ENCODE peak calls at places on chromosomes 6 and 20, in nine cellular contexts. One of them, this sample, is unnamed.

GRCh38 chr20:24382330-24382729 is 87.1 kb upstream of the SYNDIG1 start:
- DNase-seq in lower lobe of right lung: no peak
- DNase-seq in A673: no peak
- DNase-seq in mucosa of descending colon: peak; percentile 32
- DNase-seq in IMR-90: no peak
- DNase-seq in keratinocyte: no peak
- DNase-seq in hepatocyte: no peak
- DNase-seq in stomach: no peak
- DNase-seq in CD8-positive, alpha-beta T cell: no peak
- DNase-seq in this sample: no peak

GRCh38 chr6:7899889-7900213 is 10.7 kb downstream of the TXNDC5 start:
- DNase-seq in lower lobe of right lung: no peak
- DNase-seq in A673: no peak
- DNase-seq in mucosa of descending colon: no peak
- DNase-seq in IMR-90: no peak
- DNase-seq in keratinocyte: no peak
- DNase-seq in hepatocyte: no peak
- DNase-seq in stomach: no peak
- DNase-seq in CD8-positive, alpha-beta T cell: no peak
- DNase-seq in this sample: no peak

GRCh38 chr6:84748331-84748730 is 16.1 kb downstream of the TBX18 start:
- DNase-seq in lower lobe of right lung: no peak
- DNase-seq in A673: no peak
- DNase-seq in mucosa of descending colon: no peak
- DNase-seq in IMR-90: no peak
- DNase-seq in keratinocyte: no peak
- DNase-seq in hepatocyte: no peak
- DNase-seq in stomach: no peak
- DNase-seq in CD8-positive, alpha-beta T cell: no peak
- DNase-seq in this sample: no peak

GRCh38 chr6:41625442-41625841 is 12.8 kb upstream of the MDFI start:
- DNase-seq in lower lobe of right lung: peak; percentile 48
- DNase-seq in A673: no peak
- DNase-seq in mucosa of descending colon: peak; percentile 52
- DNase-seq in IMR-90: no peak
- DNase-seq in keratinocyte: peak; percentile 85
- DNase-seq in hepatocyte: no peak
- DNase-seq in stomach: no peak
- DNase-seq in CD8-positive, alpha-beta T cell: no peak
- DNase-seq in this sample: no peak

GRCh38 chr20:6502219-6502618 is 265.3 kb upstream of the BMP2 start:
- DNase-seq in lower lobe of right lung: no peak
- DNase-seq in A673: no peak
- DNase-seq in mucosa of descending colon: no peak
- DNase-seq in IMR-90: no peak
- DNase-seq in keratinocyte: no peak
- DNase-seq in hepatocyte: no peak
- DNase-seq in stomach: no peak
- DNase-seq in CD8-positive, alpha-beta T cell: no peak
- DNase-seq in this sample: no peak

GRCh38 chr6:16872543-16873230 is 111.4 kb upstream of the ATXN1 start:
- DNase-seq in lower lobe of right lung: no peak
- DNase-seq in A673: no peak
- DNase-seq in mucosa of descending colon: no peak
- DNase-seq in IMR-90: no peak
- DNase-seq in keratinocyte: no peak
- DNase-seq in hepatocyte: no peak
- DNase-seq in stomach: no peak
- DNase-seq in CD8-positive, alpha-beta T cell: no peak
- DNase-seq in this sample: no peak

GRCh38 chr6:43733471-43734293 is 36.3 kb upstream of the VEGFA start:
- DNase-seq in lower lobe of right lung: no peak
- DNase-seq in A673: no peak
- DNase-seq in mucosa of descending colon: no peak
- DNase-seq in IMR-90: no peak
- DNase-seq in keratinocyte: peak; percentile 95
- DNase-seq in hepatocyte: no peak
- DNase-seq in stomach: peak; percentile 10
- DNase-seq in CD8-positive, alpha-beta T cell: peak; percentile 63
- DNase-seq in this sample: no peak

GRCh38 chr20:62998449-62998848 is 8.3 kb downstream of the BHLHE23 start:
- DNase-seq in lower lobe of right lung: no peak
- DNase-seq in A673: no peak
- DNase-seq in mucosa of descending colon: no peak
- DNase-seq in IMR-90: no peak
- DNase-seq in keratinocyte: no peak
- DNase-seq in hepatocyte: no peak
- DNase-seq in stomach: no peak
- DNase-seq in CD8-positive, alpha-beta T cell: no peak
- DNase-seq in this sample: no peak

GRCh38 chr6:158776737-158777136 is 42.4 kb downstream of the EZR start:
- DNase-seq in lower lobe of right lung: no peak
- DNase-seq in A673: no peak
- DNase-seq in mucosa of descending colon: peak; percentile 6
- DNase-seq in IMR-90: no peak
- DNase-seq in keratinocyte: no peak
- DNase-seq in hepatocyte: no peak
- DNase-seq in stomach: no peak
- DNase-seq in CD8-positive, alpha-beta T cell: no peak
- DNase-seq in this sample: no peak

GRCh38 chr6:116561377-116562018 is 7.9 kb downstream of the CALHM4 start:
- DNase-seq in lower lobe of right lung: peak; percentile 70
- DNase-seq in A673: peak; percentile 78
- DNase-seq in mucosa of descending colon: peak; percentile 75
- DNase-seq in IMR-90: peak; percentile 75
- DNase-seq in keratinocyte: no peak
- DNase-seq in hepatocyte: peak; percentile 81
- DNase-seq in stomach: peak; percentile 78
- DNase-seq in CD8-positive, alpha-beta T cell: peak; percentile 75
- DNase-seq in this sample: peak; percentile 70

GRCh38 chr6:25448965-25449538 is 169.9 kb downstream of the CARMIL1 start:
- DNase-seq in lower lobe of right lung: no peak
- DNase-seq in A673: no peak
- DNase-seq in mucosa of descending colon: no peak
- DNase-seq in IMR-90: no peak
- DNase-seq in keratinocyte: peak; percentile 85
- DNase-seq in hepatocyte: no peak
- DNase-seq in stomach: no peak
- DNase-seq in CD8-positive, alpha-beta T cell: no peak
- DNase-seq in this sample: no peak

GRCh38 chr6:53005667-53006250 is 10.7 kb upstream of the GSTA4 start:
- DNase-seq in lower lobe of right lung: no peak
- DNase-seq in A673: no peak
- DNase-seq in mucosa of descending colon: no peak
- DNase-seq in IMR-90: no peak
- DNase-seq in keratinocyte: no peak
- DNase-seq in hepatocyte: no peak
- DNase-seq in stomach: no peak
- DNase-seq in CD8-positive, alpha-beta T cell: no peak
- DNase-seq in this sample: no peak

GRCh38 chr20:62736026-62736406 is 27.4 kb downstream of the NTSR1 start:
- DNase-seq in lower lobe of right lung: peak; percentile 16
- DNase-seq in A673: no peak
- DNase-seq in mucosa of descending colon: no peak
- DNase-seq in IMR-90: no peak
- DNase-seq in keratinocyte: no peak
- DNase-seq in hepatocyte: no peak
- DNase-seq in stomach: no peak
- DNase-seq in CD8-positive, alpha-beta T cell: no peak
- DNase-seq in this sample: no peak

GRCh38 chr6:2791124-2792050 is 26.2 kb downstream of the WRNIP1 start:
- DNase-seq in lower lobe of right lung: peak; percentile 69
- DNase-seq in A673: peak; percentile 78
- DNase-seq in mucosa of descending colon: peak; percentile 61
- DNase-seq in IMR-90: peak; percentile 97
- DNase-seq in keratinocyte: peak; percentile 44
- DNase-seq in hepatocyte: peak; percentile 86
- DNase-seq in stomach: peak; percentile 76
- DNase-seq in CD8-positive, alpha-beta T cell: no peak
- DNase-seq in this sample: peak; percentile 67

GRCh38 chr20:15619816-15620215 is 953.4 kb downstream of the KIF16B start:
- DNase-seq in lower lobe of right lung: no peak
- DNase-seq in A673: no peak
- DNase-seq in mucosa of descending colon: no peak
- DNase-seq in IMR-90: no peak
- DNase-seq in keratinocyte: peak; percentile 4
- DNase-seq in hepatocyte: no peak
- DNase-seq in stomach: no peak
- DNase-seq in CD8-positive, alpha-beta T cell: no peak
- DNase-seq in this sample: no peak

GRCh38 chr20:23059831-23060230 is 10.4 kb upstream of the THBD start:
- DNase-seq in lower lobe of right lung: no peak
- DNase-seq in A673: no peak
- DNase-seq in mucosa of descending colon: no peak
- DNase-seq in IMR-90: no peak
- DNase-seq in keratinocyte: no peak
- DNase-seq in hepatocyte: no peak
- DNase-seq in stomach: no peak
- DNase-seq in CD8-positive, alpha-beta T cell: no peak
- DNase-seq in this sample: no peak

GRCh38 chr20:58855506-58856314 is 3.2 kb downstream of the GNAS start:
- DNase-seq in lower lobe of right lung: no peak
- DNase-seq in A673: no peak
- DNase-seq in mucosa of descending colon: no peak
- DNase-seq in IMR-90: no peak
- DNase-seq in keratinocyte: no peak
- DNase-seq in hepatocyte: no peak
- DNase-seq in stomach: no peak
- DNase-seq in CD8-positive, alpha-beta T cell: no peak
- DNase-seq in this sample: peak; percentile 81

DNA sequence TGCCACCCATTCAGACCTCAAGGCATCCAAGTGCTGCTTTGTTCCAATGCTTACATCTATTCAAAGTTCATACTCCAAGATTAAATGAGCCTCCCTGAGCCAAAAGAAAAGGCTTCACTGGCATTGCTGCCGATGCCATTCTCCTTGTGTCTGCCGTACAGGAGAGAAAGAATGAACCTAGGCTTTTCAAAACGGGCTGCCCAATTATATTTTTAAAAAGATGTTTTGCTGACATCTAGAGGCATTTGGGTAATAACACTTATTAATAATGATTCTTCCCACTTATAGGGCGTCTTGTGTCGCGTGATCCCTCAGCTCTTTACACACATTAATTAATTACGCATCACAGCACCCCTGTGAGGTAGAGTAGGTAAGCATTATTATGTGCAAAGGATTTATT is 545.6 kb downstream of the PKHD1 start:
- DNase-seq in lower lobe of right lung: no peak
- DNase-seq in A673: peak; percentile 58
- DNase-seq in mucosa of descending colon: no peak
- DNase-seq in IMR-90: no peak
- DNase-seq in keratinocyte: no peak
- DNase-seq in hepatocyte: peak; percentile 17
- DNase-seq in stomach: no peak
- DNase-seq in CD8-positive, alpha-beta T cell: no peak
- DNase-seq in this sample: no peak
- TF ChIP-seq CTCF in lower lobe of right lung: no peak
- TF ChIP-seq CTCF in A673: peak; percentile 32
- TF ChIP-seq CTCF in mucosa of descending colon: no peak
- TF ChIP-seq CTCF in IMR-90: no peak
- TF ChIP-seq CTCF in keratinocyte: no peak
- TF ChIP-seq CTCF in hepatocyte: peak; percentile 43
- TF ChIP-seq CTCF in stomach: no peak
- TF ChIP-seq CTCF in CD8-positive, alpha-beta T cell: no peak
- TF ChIP-seq CTCF in this sample: no peak

GRCh38 chr6:82249381-82250253 is 2.1 kb upstream of the IBTK start:
- DNase-seq in lower lobe of right lung: no peak
- DNase-seq in A673: no peak
- DNase-seq in mucosa of descending colon: no peak
- DNase-seq in IMR-90: no peak
- DNase-seq in keratinocyte: no peak
- DNase-seq in hepatocyte: no peak
- DNase-seq in stomach: no peak
- DNase-seq in CD8-positive, alpha-beta T cell: no peak
- DNase-seq in this sample: no peak

GRCh38 chr6:82246802-82247633 is 526 bp downstream of the IBTK start:
- DNase-seq in lower lobe of right lung: peak; percentile 71
- DNase-seq in A673: peak; percentile 79
- DNase-seq in mucosa of descending colon: no peak
- DNase-seq in IMR-90: peak; percentile 30
- DNase-seq in keratinocyte: no peak
- DNase-seq in hepatocyte: peak; percentile 84
- DNase-seq in stomach: peak; percentile 41
- DNase-seq in CD8-positive, alpha-beta T cell: no peak
- DNase-seq in this sample: peak; percentile 69

GRCh38 chr6:82247634-82248232 is at the start of gene IBTK:
- DNase-seq in lower lobe of right lung: peak; percentile 94
- DNase-seq in A673: peak; percentile 92
- DNase-seq in mucosa of descending colon: peak; percentile 98
- DNase-seq in IMR-90: peak; percentile 88
- DNase-seq in keratinocyte: no peak
- DNase-seq in hepatocyte: peak; percentile 96
- DNase-seq in stomach: peak; percentile 95
- DNase-seq in CD8-positive, alpha-beta T cell: peak; percentile 97
- DNase-seq in this sample: peak; percentile 95

GRCh38 chr6:82248233-82248735 is 740 bp upstream of the IBTK start:
- DNase-seq in lower lobe of right lung: peak; percentile 64
- DNase-seq in A673: no peak
- DNase-seq in mucosa of descending colon: no peak
- DNase-seq in IMR-90: peak; percentile 65
- DNase-seq in keratinocyte: no peak
- DNase-seq in hepatocyte: peak; percentile 78
- DNase-seq in stomach: peak; percentile 31
- DNase-seq in CD8-positive, alpha-beta T cell: no peak
- DNase-seq in this sample: peak; percentile 66

GRCh38 chr6:82251942-82252341 is 4.4 kb upstream of the IBTK start:
- DNase-seq in lower lobe of right lung: no peak
- DNase-seq in A673: peak; percentile 79
- DNase-seq in mucosa of descending colon: no peak
- DNase-seq in IMR-90: peak; percentile 54
- DNase-seq in keratinocyte: no peak
- DNase-seq in hepatocyte: peak; percentile 66
- DNase-seq in stomach: no peak
- DNase-seq in CD8-positive, alpha-beta T cell: no peak
- DNase-seq in this sample: peak; percentile 19
- TF ChIP-seq CTCF in lower lobe of right lung: peak; percentile 50
- TF ChIP-seq CTCF in A673: peak; percentile 60
- TF ChIP-seq CTCF in mucosa of descending colon: no peak
- TF ChIP-seq CTCF in IMR-90: peak; percentile 73
- TF ChIP-seq CTCF in keratinocyte: peak; percentile 22
- TF ChIP-seq CTCF in hepatocyte: peak; percentile 70
- TF ChIP-seq CTCF in stomach: peak; percentile 23
- TF ChIP-seq CTCF in CD8-positive, alpha-beta T cell: peak; percentile 49
- TF ChIP-seq CTCF in this sample: no peak

DNA sequence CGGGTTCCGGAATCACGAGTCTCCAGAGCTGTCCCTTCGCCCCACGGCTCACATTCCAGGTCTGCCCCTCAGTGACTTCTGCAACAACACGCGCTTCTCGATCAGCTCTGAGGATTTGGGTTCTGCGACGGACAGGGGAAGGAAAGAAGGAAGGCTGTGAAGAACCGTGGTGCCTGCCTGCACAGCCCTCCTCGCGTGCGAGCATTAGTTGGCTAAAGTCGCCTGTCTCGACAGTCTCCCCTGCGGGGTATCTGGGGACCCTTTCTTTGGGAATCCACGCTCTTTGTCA is 23.1 kb downstream of the VPS52 start:
- DNase-seq in lower lobe of right lung: no peak
- DNase-seq in A673: peak; percentile 74
- DNase-seq in mucosa of descending colon: no peak
- DNase-seq in IMR-90: no peak
- DNase-seq in keratinocyte: no peak
- DNase-seq in hepatocyte: no peak
- DNase-seq in stomach: peak; percentile 26
- DNase-seq in CD8-positive, alpha-beta T cell: no peak
- DNase-seq in this sample: no peak
- TF ChIP-seq CTCF in lower lobe of right lung: peak; percentile 13
- TF ChIP-seq CTCF in A673: peak; percentile 39
- TF ChIP-seq CTCF in mucosa of descending colon: peak; percentile 23
- TF ChIP-seq CTCF in IMR-90: no peak
- TF ChIP-seq CTCF in keratinocyte: no peak
- TF ChIP-seq CTCF in hepatocyte: no peak
- TF ChIP-seq CTCF in stomach: no peak
- TF ChIP-seq CTCF in CD8-positive, alpha-beta T cell: no peak
- TF ChIP-seq CTCF in this sample: no peak

GRCh38 chr6:45736134-45736533 is 279.5 kb downstream of the CLIC5 start:
- DNase-seq in lower lobe of right lung: no peak
- DNase-seq in A673: no peak
- DNase-seq in mucosa of descending colon: no peak
- DNase-seq in IMR-90: no peak
- DNase-seq in keratinocyte: no peak
- DNase-seq in hepatocyte: no peak
- DNase-seq in stomach: no peak
- DNase-seq in CD8-positive, alpha-beta T cell: no peak
- DNase-seq in this sample: no peak
- TF ChIP-seq CTCF in lower lobe of right lung: no peak
- TF ChIP-seq CTCF in A673: no peak
- TF ChIP-seq CTCF in mucosa of descending colon: no peak
- TF ChIP-seq CTCF in IMR-90: no peak
- TF ChIP-seq CTCF in keratinocyte: no peak
- TF ChIP-seq CTCF in hepatocyte: no peak
- TF ChIP-seq CTCF in stomach: no peak
- TF ChIP-seq CTCF in CD8-positive, alpha-beta T cell: no peak
- TF ChIP-seq CTCF in this sample: no peak